ENCODE peak calls at places on chromosome 7, in nine cellular contexts. T is thyroid gland; N is NCI-H1417; U is stomach; H is activated naive CD4-positive, alpha-beta T cell treated with Interleukin-2 at 50 U/mL for 16 hours; F is EH; A is non-pigmented ciliary epithelial cell; Z is NCI-H774; O is activated T-helper 1 cell treated with anti-CD3 and anti-CD28 coated beads, Interleukin-12 subunit alpha, Interleukin-12 subunit beta, Interleukin-2, Interleukin-4 antibody, amounts not matched to agents 30 ng/mL and 10 ng/mL and 1 ng/mL, durations not matched to agents 14 hours and 24 hours and 36 hours. J is an unnamed sample.

GRCh38 chr7:30898411-30898810 is 13.2 kb upstream of the AQP1 start:
- DNase-seq in H (no peak), U (no peak), O (no peak), A (no peak), N (no peak), T (no peak), F (no peak), Z (no peak), J (peak; percentile 71)

GRCh38 chr7:56537952-56538351 is 421.7 kb upstream of the NUPR2 start:
- DNase-seq in N (peak; percentile 15), O (no peak), F (no peak), H (no peak), Z (peak; percentile 16), T (peak; percentile 8), U (no peak), A (no peak), J (no peak)

GRCh38 chr7:1842321-1843221 is 172.5 kb downstream of the ELFN1 start:
- DNase-seq in H (no peak), T (no peak), O (no peak), U (no peak), Z (no peak), N (no peak), F (peak; percentile 48), A (no peak), J (no peak)

GRCh38 chr7:158698657-158699195 is 5.9 kb downstream of the NCAPG2 start:
- DNase-seq in U (no peak), F (no peak), A (no peak), T (no peak), H (no peak), O (no peak), N (no peak), Z (no peak), J (no peak)

GRCh38 chr7:70790215-70791073 is 341.5 kb upstream of the GALNT17 start:
- DNase-seq in F (no peak), A (no peak), N (no peak), U (no peak), O (no peak), Z (no peak), H (no peak), T (no peak), J (no peak)

GRCh38 chr7:142263598-142264380 is 5.9 kb upstream of the PRSS58 start:
- DNase-seq in T (no peak), N (no peak), H (no peak), Z (no peak), F (peak; percentile 4), O (no peak), A (peak; percentile 14), U (no peak), J (no peak)

GRCh38 chr7:159050703-159051102 is 94.0 kb downstream of the VIPR2 start:
- DNase-seq in F (no peak), U (no peak), N (no peak), A (no peak), Z (no peak), O (no peak), H (no peak), T (no peak), J (no peak)

GRCh38 chr7:117138474-117138873 is 184.4 kb downstream of the WNT2 start:
- DNase-seq in O (no peak), T (no peak), H (no peak), A (no peak), U (no peak), Z (no peak), F (no peak), N (no peak), J (no peak)

GRCh38 chr7:85851571-85852193 is 664.8 kb upstream of the SEMA3D start:
- DNase-seq in O (no peak), A (peak; percentile 36), U (no peak), T (no peak), Z (no peak), H (no peak), N (peak; percentile 76), F (peak; percentile 42), J (peak; percentile 42)

GRCh38 chr7:38615665-38616064 is 15.5 kb downstream of the AMPH start:
- DNase-seq in N (no peak), H (no peak), T (no peak), A (no peak), U (no peak), Z (no peak), F (no peak), O (no peak), J (no peak)

GRCh38 chr7:100679927-100680588 is 6.5 kb downstream of the GNB2 start:
- DNase-seq in U (no peak), Z (no peak), T (no peak), A (no peak), N (no peak), H (no peak), F (peak; percentile 30), O (no peak), J (no peak)

GRCh38 chr7:143318661-143319060 is 2.8 kb downstream of the CLCN1 start:
- DNase-seq in O (no peak), A (no peak), U (no peak), T (peak; percentile 24), N (no peak), H (no peak), F (peak; percentile 25), Z (no peak), J (no peak)

GRCh38 chr7:11171569-11172192 is 198.0 kb downstream of the PHF14 start:
- DNase-seq in U (no peak), Z (no peak), N (no peak), A (no peak), H (no peak), O (no peak), T (no peak), F (no peak), J (no peak)

GRCh38 chr7:104149822-104150221 is 58.0 kb downstream of the ORC5 start:
- DNase-seq in U (no peak), Z (no peak), T (no peak), F (no peak), O (no peak), N (peak; percentile 54), H (no peak), A (no peak), J (no peak)

GRCh38 chr7:77727527-77727926 is 31.3 kb downstream of the RSBN1L start:
- DNase-seq in T (peak; percentile 25), U (no peak), O (no peak), F (no peak), A (no peak), N (peak; percentile 70), Z (no peak), H (no peak), J (no peak)